ENCODE peak calls at places on chromosomes 7 and 10, in ten cellular contexts. One of them, this sample, is unnamed.
A peak's percentile ranks its signal among the peaks of the same experiment; 100 is the strongest.

GRCh38 chr10:94038024-94038423 is 44.3 kb downstream of the PLCE1 start:
- DNase-seq in PC-3: peak; percentile 75
- DNase-seq in cardiac fibroblast: peak; percentile 9
- DNase-seq in HFF-Myc: peak; percentile 2
- DNase-seq in GM13976: no peak
- DNase-seq in HCT116: no peak
- DNase-seq in GM06990: no peak
- DNase-seq in choroid plexus epithelial cell: peak; percentile 38
- DNase-seq in fibroblast of the aortic adventitia: peak; percentile 43
- DNase-seq in Caco-2: no peak
- DNase-seq in this sample: no peak

GRCh38 chr7:23490357-23491131 is 20.3 kb upstream of the IGF2BP3 start:
- DNase-seq in PC-3: no peak
- DNase-seq in cardiac fibroblast: peak; percentile 61
- DNase-seq in HFF-Myc: no peak
- DNase-seq in GM13976: peak; percentile 86
- DNase-seq in HCT116: no peak
- DNase-seq in GM06990: peak; percentile 65
- DNase-seq in choroid plexus epithelial cell: peak; percentile 34
- DNase-seq in fibroblast of the aortic adventitia: peak; percentile 34
- DNase-seq in Caco-2: no peak
- DNase-seq in this sample: no peak

GRCh38 chr7:2145835-2146580 is 86.7 kb downstream of the MAD1L1 start:
- DNase-seq in PC-3: no peak
- DNase-seq in cardiac fibroblast: no peak
- DNase-seq in HFF-Myc: no peak
- DNase-seq in GM13976: no peak
- DNase-seq in HCT116: no peak
- DNase-seq in GM06990: no peak
- DNase-seq in choroid plexus epithelial cell: no peak
- DNase-seq in fibroblast of the aortic adventitia: no peak
- DNase-seq in Caco-2: no peak
- DNase-seq in this sample: no peak

GRCh38 chr7:90952649-90952991 is 311.6 kb upstream of the FZD1 start:
- DNase-seq in PC-3: no peak
- DNase-seq in cardiac fibroblast: no peak
- DNase-seq in HFF-Myc: no peak
- DNase-seq in GM13976: no peak
- DNase-seq in HCT116: no peak
- DNase-seq in GM06990: no peak
- DNase-seq in choroid plexus epithelial cell: no peak
- DNase-seq in fibroblast of the aortic adventitia: no peak
- DNase-seq in Caco-2: no peak
- DNase-seq in this sample: no peak

GRCh38 chr7:2612445-2613112 is 19.2 kb upstream of the TTYH3 start:
- DNase-seq in PC-3: no peak
- DNase-seq in cardiac fibroblast: no peak
- DNase-seq in HFF-Myc: no peak
- DNase-seq in GM13976: no peak
- DNase-seq in HCT116: peak; percentile 39
- DNase-seq in GM06990: no peak
- DNase-seq in choroid plexus epithelial cell: no peak
- DNase-seq in fibroblast of the aortic adventitia: no peak
- DNase-seq in Caco-2: peak; percentile 69
- DNase-seq in this sample: no peak

GRCh38 chr10:88017781-88018180 is 154.4 kb downstream of the PTEN start:
- DNase-seq in PC-3: no peak
- DNase-seq in cardiac fibroblast: no peak
- DNase-seq in HFF-Myc: no peak
- DNase-seq in GM13976: no peak
- DNase-seq in HCT116: no peak
- DNase-seq in GM06990: no peak
- DNase-seq in choroid plexus epithelial cell: no peak
- DNase-seq in fibroblast of the aortic adventitia: no peak
- DNase-seq in Caco-2: no peak
- DNase-seq in this sample: no peak

GRCh38 chr10:580796-581195 is 108.7 kb downstream of the DIP2C start:
- DNase-seq in PC-3: peak; percentile 67
- DNase-seq in cardiac fibroblast: peak; percentile 83
- DNase-seq in HFF-Myc: peak; percentile 14
- DNase-seq in GM13976: no peak
- DNase-seq in HCT116: no peak
- DNase-seq in GM06990: no peak
- DNase-seq in choroid plexus epithelial cell: peak; percentile 85
- DNase-seq in fibroblast of the aortic adventitia: peak; percentile 93
- DNase-seq in Caco-2: no peak
- DNase-seq in this sample: no peak

GRCh38 chr7:140640727-140641531 is at the start of gene DENND2A:
- DNase-seq in PC-3: peak; percentile 48
- DNase-seq in cardiac fibroblast: peak; percentile 69
- DNase-seq in HFF-Myc: no peak
- DNase-seq in GM13976: peak; percentile 55
- DNase-seq in HCT116: no peak
- DNase-seq in GM06990: peak; percentile 36
- DNase-seq in choroid plexus epithelial cell: peak; percentile 76
- DNase-seq in fibroblast of the aortic adventitia: peak; percentile 45
- DNase-seq in Caco-2: peak; percentile 45
- DNase-seq in this sample: no peak

GRCh38 chr10:73759512-73760115 is 15.4 kb downstream of the SEC24C start:
- DNase-seq in PC-3: peak; percentile 67
- DNase-seq in cardiac fibroblast: no peak
- DNase-seq in HFF-Myc: no peak
- DNase-seq in GM13976: peak; percentile 44
- DNase-seq in HCT116: no peak
- DNase-seq in GM06990: no peak
- DNase-seq in choroid plexus epithelial cell: no peak
- DNase-seq in fibroblast of the aortic adventitia: no peak
- DNase-seq in Caco-2: peak; percentile 85
- DNase-seq in this sample: no peak

GRCh38 chr10:86262671-86263165 is 103.9 kb downstream of the GRID1 start:
- DNase-seq in PC-3: no peak
- DNase-seq in cardiac fibroblast: no peak
- DNase-seq in HFF-Myc: no peak
- DNase-seq in GM13976: no peak
- DNase-seq in HCT116: no peak
- DNase-seq in GM06990: no peak
- DNase-seq in choroid plexus epithelial cell: no peak
- DNase-seq in fibroblast of the aortic adventitia: no peak
- DNase-seq in Caco-2: no peak
- DNase-seq in this sample: no peak

GRCh38 chr7:5479133-5479745 is 55.6 kb upstream of the TNRC18 start:
- DNase-seq in PC-3: no peak
- DNase-seq in cardiac fibroblast: no peak
- DNase-seq in HFF-Myc: peak; percentile 31
- DNase-seq in GM13976: no peak
- DNase-seq in HCT116: no peak
- DNase-seq in GM06990: no peak
- DNase-seq in choroid plexus epithelial cell: peak; percentile 53
- DNase-seq in fibroblast of the aortic adventitia: peak; percentile 32
- DNase-seq in Caco-2: no peak
- DNase-seq in this sample: no peak

GRCh38 chr10:44983895-44984278 is 5.3 kb upstream of the DEPP1 start:
- DNase-seq in PC-3: no peak
- DNase-seq in cardiac fibroblast: no peak
- DNase-seq in HFF-Myc: no peak
- DNase-seq in GM13976: no peak
- DNase-seq in HCT116: no peak
- DNase-seq in GM06990: no peak
- DNase-seq in choroid plexus epithelial cell: no peak
- DNase-seq in fibroblast of the aortic adventitia: no peak
- DNase-seq in Caco-2: no peak
- DNase-seq in this sample: no peak

GRCh38 chr7:134351424-134351823 is 34.7 kb upstream of the SLC35B4 start:
- DNase-seq in PC-3: no peak
- DNase-seq in cardiac fibroblast: no peak
- DNase-seq in HFF-Myc: no peak
- DNase-seq in GM13976: no peak
- DNase-seq in HCT116: no peak
- DNase-seq in GM06990: no peak
- DNase-seq in choroid plexus epithelial cell: no peak
- DNase-seq in fibroblast of the aortic adventitia: no peak
- DNase-seq in Caco-2: no peak
- DNase-seq in this sample: no peak

GRCh38 chr10:103890194-103890658 is 27.8 kb downstream of the STN1 start:
- DNase-seq in PC-3: peak; percentile 93
- DNase-seq in cardiac fibroblast: no peak
- DNase-seq in HFF-Myc: no peak
- DNase-seq in GM13976: no peak
- DNase-seq in HCT116: peak; percentile 79
- DNase-seq in GM06990: no peak
- DNase-seq in choroid plexus epithelial cell: no peak
- DNase-seq in fibroblast of the aortic adventitia: no peak
- DNase-seq in Caco-2: peak; percentile 82
- DNase-seq in this sample: peak; percentile 69

GRCh38 chr10:93475871-93476270 is 6.3 kb downstream of the MYOF start:
- DNase-seq in PC-3: peak; percentile 94
- DNase-seq in cardiac fibroblast: no peak
- DNase-seq in HFF-Myc: no peak
- DNase-seq in GM13976: no peak
- DNase-seq in HCT116: peak; percentile 97
- DNase-seq in GM06990: no peak
- DNase-seq in choroid plexus epithelial cell: no peak
- DNase-seq in fibroblast of the aortic adventitia: peak; percentile 83
- DNase-seq in Caco-2: peak; percentile 63
- DNase-seq in this sample: no peak

GRCh38 chr7:113100091-113100723 is 13.6 kb upstream of the GPR85 start:
- DNase-seq in PC-3: no peak
- DNase-seq in cardiac fibroblast: peak; percentile 80
- DNase-seq in HFF-Myc: no peak
- DNase-seq in GM13976: no peak
- DNase-seq in HCT116: no peak
- DNase-seq in GM06990: no peak
- DNase-seq in choroid plexus epithelial cell: peak; percentile 76
- DNase-seq in fibroblast of the aortic adventitia: peak; percentile 87
- DNase-seq in Caco-2: no peak
- DNase-seq in this sample: no peak

GRCh38 chr10:557792-558328 is 131.6 kb downstream of the DIP2C start:
- DNase-seq in PC-3: no peak
- DNase-seq in cardiac fibroblast: peak; percentile 36
- DNase-seq in HFF-Myc: no peak
- DNase-seq in GM13976: no peak
- DNase-seq in HCT116: peak; percentile 3
- DNase-seq in GM06990: no peak
- DNase-seq in choroid plexus epithelial cell: peak; percentile 50
- DNase-seq in fibroblast of the aortic adventitia: no peak
- DNase-seq in Caco-2: no peak
- DNase-seq in this sample: no peak

GRCh38 chr7:29189743-29190201 is 4.8 kb upstream of the CHN2 start:
- DNase-seq in PC-3: peak; percentile 62
- DNase-seq in cardiac fibroblast: peak; percentile 54
- DNase-seq in HFF-Myc: no peak
- DNase-seq in GM13976: peak; percentile 63
- DNase-seq in HCT116: peak; percentile 45
- DNase-seq in GM06990: no peak
- DNase-seq in choroid plexus epithelial cell: peak; percentile 53
- DNase-seq in fibroblast of the aortic adventitia: peak; percentile 42
- DNase-seq in Caco-2: peak; percentile 88
- DNase-seq in this sample: peak; percentile 50

GRCh38 chr7:139739863-139740597 is 37.8 kb downstream of the HIPK2 start:
- DNase-seq in PC-3: peak; percentile 35
- DNase-seq in cardiac fibroblast: no peak
- DNase-seq in HFF-Myc: no peak
- DNase-seq in GM13976: no peak
- DNase-seq in HCT116: no peak
- DNase-seq in GM06990: no peak
- DNase-seq in choroid plexus epithelial cell: no peak
- DNase-seq in fibroblast of the aortic adventitia: no peak
- DNase-seq in Caco-2: no peak
- DNase-seq in this sample: no peak

GRCh38 chr10:118564114-118564513 is 31.3 kb downstream of the PRLHR start:
- DNase-seq in PC-3: no peak
- DNase-seq in cardiac fibroblast: no peak
- DNase-seq in HFF-Myc: no peak
- DNase-seq in GM13976: no peak
- DNase-seq in HCT116: no peak
- DNase-seq in GM06990: no peak
- DNase-seq in choroid plexus epithelial cell: no peak
- DNase-seq in fibroblast of the aortic adventitia: no peak
- DNase-seq in Caco-2: no peak
- DNase-seq in this sample: no peak
- TF ChIP-seq CTCF in PC-3: no peak
- TF ChIP-seq CTCF in cardiac fibroblast: no peak
- TF ChIP-seq CTCF in HFF-Myc: no peak
- TF ChIP-seq CTCF in GM13976: no peak
- TF ChIP-seq CTCF in HCT116: no peak
- TF ChIP-seq CTCF in GM06990: no peak
- TF ChIP-seq CTCF in choroid plexus epithelial cell: no peak
- TF ChIP-seq CTCF in fibroblast of the aortic adventitia: no peak
- TF ChIP-seq CTCF in Caco-2: no peak
- TF ChIP-seq CTCF in this sample: no peak

DNA sequence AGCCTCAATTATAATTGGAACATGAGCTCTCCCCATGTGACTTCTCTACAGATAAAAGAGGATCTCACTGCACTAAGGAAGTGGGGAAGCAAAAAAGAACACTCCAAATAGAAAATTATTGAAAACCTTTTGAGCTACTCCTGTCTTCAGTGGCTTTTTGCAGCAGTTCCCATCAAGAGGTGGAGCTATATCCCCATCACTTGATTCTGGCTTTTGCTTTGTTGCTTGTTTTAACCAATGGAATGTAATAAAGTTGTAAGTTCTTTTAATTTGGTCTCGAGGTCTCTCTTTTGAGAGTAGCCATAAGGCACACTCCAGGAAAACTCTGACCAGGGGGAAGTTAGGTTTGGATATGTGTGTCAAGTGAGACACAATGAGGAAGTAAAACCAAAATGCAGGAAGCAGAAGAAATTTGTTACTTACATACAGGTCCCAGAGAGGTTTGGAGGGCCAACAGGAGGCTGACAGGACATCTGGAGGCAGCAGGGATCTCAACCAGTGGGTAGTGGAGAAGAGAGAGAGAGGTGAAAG is 569.4 kb downstream of the HTR7 start:
- DNase-seq in PC-3: peak; percentile 53
- DNase-seq in cardiac fibroblast: peak; percentile 71
- DNase-seq in HFF-Myc: no peak
- DNase-seq in GM13976: no peak
- DNase-seq in HCT116: peak; percentile 10
- DNase-seq in GM06990: no peak
- DNase-seq in choroid plexus epithelial cell: peak; percentile 80
- DNase-seq in fibroblast of the aortic adventitia: peak; percentile 67
- DNase-seq in Caco-2: no peak
- DNase-seq in this sample: no peak
- TF ChIP-seq CTCF in PC-3: peak; percentile 63
- TF ChIP-seq CTCF in cardiac fibroblast: peak; percentile 42
- TF ChIP-seq CTCF in HFF-Myc: peak; percentile 45
- TF ChIP-seq CTCF in GM13976: no peak
- TF ChIP-seq CTCF in HCT116: peak; percentile 42
- TF ChIP-seq CTCF in GM06990: no peak
- TF ChIP-seq CTCF in choroid plexus epithelial cell: peak; percentile 71
- TF ChIP-seq CTCF in fibroblast of the aortic adventitia: peak; percentile 46
- TF ChIP-seq CTCF in Caco-2: no peak
- TF ChIP-seq CTCF in this sample: no peak

GRCh38 chr10:71252195-71252594 is 39.8 kb downstream of the UNC5B start:
- DNase-seq in PC-3: no peak
- DNase-seq in cardiac fibroblast: no peak
- DNase-seq in HFF-Myc: no peak
- DNase-seq in GM13976: no peak
- DNase-seq in HCT116: no peak
- DNase-seq in GM06990: no peak
- DNase-seq in choroid plexus epithelial cell: no peak
- DNase-seq in fibroblast of the aortic adventitia: no peak
- DNase-seq in Caco-2: peak; percentile 74
- DNase-seq in this sample: no peak
- TF ChIP-seq CTCF in PC-3: no peak
- TF ChIP-seq CTCF in cardiac fibroblast: no peak
- TF ChIP-seq CTCF in HFF-Myc: no peak
- TF ChIP-seq CTCF in GM13976: no peak
- TF ChIP-seq CTCF in HCT116: no peak
- TF ChIP-seq CTCF in GM06990: no peak
- TF ChIP-seq CTCF in choroid plexus epithelial cell: no peak
- TF ChIP-seq CTCF in fibroblast of the aortic adventitia: no peak
- TF ChIP-seq CTCF in Caco-2: no peak
- TF ChIP-seq CTCF in this sample: no peak

GRCh38 chr7:157474685-157475084 is 137.9 kb downstream of the DNAJB6 start:
- DNase-seq in PC-3: peak; percentile 29
- DNase-seq in cardiac fibroblast: no peak
- DNase-seq in HFF-Myc: no peak
- DNase-seq in GM13976: no peak
- DNase-seq in HCT116: peak; percentile 48
- DNase-seq in GM06990: no peak
- DNase-seq in choroid plexus epithelial cell: no peak
- DNase-seq in fibroblast of the aortic adventitia: no peak
- DNase-seq in Caco-2: peak; percentile 44
- DNase-seq in this sample: no peak
- TF ChIP-seq CTCF in PC-3: peak; percentile 55
- TF ChIP-seq CTCF in cardiac fibroblast: peak; percentile 20
- TF ChIP-seq CTCF in HFF-Myc: peak; percentile 40
- TF ChIP-seq CTCF in GM13976: peak; percentile 9
- TF ChIP-seq CTCF in HCT116: peak; percentile 35
- TF ChIP-seq CTCF in GM06990: peak; percentile 64
- TF ChIP-seq CTCF in choroid plexus epithelial cell: peak; percentile 42
- TF ChIP-seq CTCF in fibroblast of the aortic adventitia: no peak
- TF ChIP-seq CTCF in Caco-2: peak; percentile 35
- TF ChIP-seq CTCF in this sample: no peak